ENCODE peak calls at places on chromosomes 13 and 19, in eight cellular contexts. B is glutamatergic neuron; I is pancreas; K is NCI-H1930; Q is skeletal muscle cell; O is LoVo; D is stimulated activated CD4-positive, alpha-beta T cell treated with anti-CD3 and anti-CD28 coated beads, TNF-alpha, amount 100 ng/mL, for 1 hour; P is activated CD4-positive, alpha-beta T cell treated with anti-CD3 and anti-CD28 coated beads for 48 hours. V is an unnamed sample.

GRCh38 chr13:68506888-68507551 is 1276.9 kb upstream of the PCDH9 start:
- DNase-seq in B (no peak), I (no peak), K (no peak), Q (no peak), O (no peak), D (no peak), P (no peak), V (no peak)

GRCh38 chr13:94121686-94122085 is 357.8 kb downstream of the DCT start:
- DNase-seq in B (no peak), I (no peak), K (no peak), Q (peak), O (no peak), D (no peak), P (no peak), V (no peak)

GRCh38 chr13:44690376-44690775 is 114.2 kb upstream of the TSC22D1 start:
- DNase-seq in B (no peak), I (no peak), K (no peak), Q (no peak), O (no peak), D (no peak), P (no peak), V (no peak)

GRCh38 chr13:24032674-24033073 is 127.8 kb upstream of the SPATA13 start:
- DNase-seq in B (no peak), I (no peak), K (no peak), Q (no peak), O (no peak), D (no peak), P (no peak), V (no peak)

GRCh38 chr13:23715762-23716235 is 145.6 kb downstream of the TNFRSF19 start:
- DNase-seq in B (peak), I (no peak), K (no peak), Q (no peak), O (no peak), D (no peak), P (peak), V (peak)

GRCh38 chr13:54185785-54186184 is 1157.2 kb downstream of the OLFM4 start:
- DNase-seq in B (peak), I (no peak), K (no peak), Q (no peak), O (no peak), D (no peak), P (no peak), V (peak)

GRCh38 chr19:15456441-15456840 is 6.7 kb upstream of the WIZ start:
- DNase-seq in B (no peak), I (no peak), K (no peak), Q (no peak), O (no peak), D (no peak), P (no peak), V (no peak)

GRCh38 chr13:110138009-110138699 is 168.8 kb downstream of the COL4A1 start:
- DNase-seq in B (no peak), I (peak), K (peak), Q (peak), O (peak), D (peak), P (peak), V (peak)

GRCh38 chr13:95833713-95834112 is 156.8 kb downstream of the DNAJC3 start:
- DNase-seq in B (no peak), I (no peak), K (no peak), Q (no peak), O (no peak), D (no peak), P (no peak), V (no peak)

GRCh38 chr13:50149932-50150331 is 134.7 kb downstream of the KCNRG start:
- DNase-seq in B (no peak), I (no peak), K (no peak), Q (no peak), O (peak), D (no peak), P (no peak), V (no peak)

GRCh38 chr19:3282155-3282554 is 57.7 kb downstream of the CELF5 start:
- DNase-seq in B (no peak), I (no peak), K (no peak), Q (no peak), O (no peak), D (no peak), P (no peak), V (no peak)

GRCh38 chr19:55490478-55491436 is 2.5 kb downstream of the SSC5D start:
- DNase-seq in B (no peak), I (no peak), K (no peak), Q (no peak), O (no peak), D (no peak), P (no peak), V (no peak)

GRCh38 chr13:43116242-43116641 is 92.9 kb downstream of the DNAJC15 start:
- DNase-seq in B (no peak), I (no peak), K (no peak), Q (no peak), O (no peak), D (no peak), P (no peak), V (no peak)

GRCh38 chr19:12543855-12544254 is 7.4 kb downstream of the ZNF564 start:
- DNase-seq in B (no peak), I (no peak), K (no peak), Q (no peak), O (no peak), D (no peak), P (no peak), V (no peak)

GRCh38 chr19:35940839-35941238 is 4.7 kb downstream of the LRFN3 start:
- DNase-seq in B (no peak), I (no peak), K (no peak), Q (no peak), O (no peak), D (no peak), P (no peak), V (no peak)

GRCh38 chr19:28468701-28469459 is 744.1 kb downstream of the UQCRFS1 start:
- DNase-seq in B (peak), I (peak), K (no peak), Q (peak), O (peak), D (peak), P (peak), V (no peak)

GRCh38 chr19:17340871-17341357 is 3.6 kb downstream of the GTPBP3 start:
- DNase-seq in B (peak), I (no peak), K (no peak), Q (no peak), O (no peak), D (no peak), P (no peak), V (no peak)

V was measured in endothelial cell.